ENCODE peak calls at places on chromosomes 6 and 20, in nine cellular contexts. A is WTC11; M is AG09309; D is CD8-positive, alpha-beta T cell; S is fibroblast of mammary gland; E is Calu3; T is activated CD8-positive, alpha-beta T cell treated with anti-CD3 and anti-CD28 coated beads for 36 hours; F is Panc1; J is psoas muscle. W is an unnamed sample.

GRCh38 chr6:35181313-35181932 is 32.3 kb upstream of the SCUBE3 start:
- DNase-seq in T (no peak), M (peak), A (no peak), D (no peak), F (no peak), J (no peak), E (no peak), S (peak), W (no peak)

GRCh38 chr6:44225579-44226325 is 2.4 kb downstream of the SLC29A1 start:
- DNase-seq in E (no peak), M (no peak), D (no peak), F (no peak), J (no peak), T (no peak), A (no peak), S (no peak), W (no peak)

GRCh38 chr20:20137851-20138250 is 85.5 kb downstream of the CFAP61 start:
- DNase-seq in A (no peak), J (peak), S (no peak), E (no peak), D (no peak), M (no peak), T (no peak), F (no peak), W (no peak)

GRCh38 chr6:122145741-122146240 is 253.7 kb upstream of the HSF2 start:
- DNase-seq in S (no peak), D (no peak), M (no peak), J (no peak), A (no peak), F (no peak), T (no peak), E (no peak), W (no peak)

GRCh38 chr20:56626367-56627121 is 2.6 kb upstream of the TFAP2C start:
- DNase-seq in M (no peak), T (peak), J (no peak), F (no peak), S (peak), D (no peak), A (peak), E (peak), W (no peak)

GRCh38 chr6:43074847-43075741 is 1.0 kb upstream of the PTK7 start:
- DNase-seq in J (no peak), T (peak), F (no peak), D (no peak), S (peak), M (peak), A (no peak), E (no peak), W (no peak)

GRCh38 chr6:157269261-157269794 is 54.0 kb downstream of the TMEM242 start:
- DNase-seq in F (no peak), J (peak), S (peak), D (no peak), T (no peak), A (no peak), E (no peak), M (peak), W (no peak)

GRCh38 chr6:150745896-150746295 is 119.6 kb upstream of the MTHFD1L start:
- DNase-seq in A (no peak), S (no peak), T (no peak), D (no peak), E (no peak), J (no peak), M (no peak), F (no peak), W (no peak)

GRCh38 chr20:16563066-16563806 is 10.0 kb downstream of the KIF16B start:
- DNase-seq in S (no peak), A (no peak), F (no peak), T (no peak), M (no peak), E (no peak), D (no peak), J (no peak), W (no peak)

GRCh38 chr6:31186052-31186734 is 15.7 kb upstream of the POU5F1 start:
- DNase-seq in T (no peak), A (no peak), F (no peak), D (no peak), S (no peak), J (peak), M (no peak), E (peak), W (no peak)

GRCh38 chr20:24951536-24952047 is 2.5 kb downstream of the CST7 start:
- DNase-seq in J (no peak), E (no peak), S (no peak), T (no peak), D (no peak), A (no peak), M (no peak), F (no peak), W (no peak)

GRCh38 chr6:32936247-32937152 is 4.3 kb downstream of the HLA-DMB start:
- DNase-seq in M (no peak), T (no peak), D (no peak), A (no peak), F (no peak), J (no peak), E (no peak), S (no peak), W (no peak)

GRCh38 chr6:5529015-5529414 is 267.7 kb downstream of the FARS2 start:
- DNase-seq in D (no peak), E (no peak), M (no peak), T (no peak), J (no peak), S (peak), A (no peak), F (no peak), W (no peak)

DNA sequence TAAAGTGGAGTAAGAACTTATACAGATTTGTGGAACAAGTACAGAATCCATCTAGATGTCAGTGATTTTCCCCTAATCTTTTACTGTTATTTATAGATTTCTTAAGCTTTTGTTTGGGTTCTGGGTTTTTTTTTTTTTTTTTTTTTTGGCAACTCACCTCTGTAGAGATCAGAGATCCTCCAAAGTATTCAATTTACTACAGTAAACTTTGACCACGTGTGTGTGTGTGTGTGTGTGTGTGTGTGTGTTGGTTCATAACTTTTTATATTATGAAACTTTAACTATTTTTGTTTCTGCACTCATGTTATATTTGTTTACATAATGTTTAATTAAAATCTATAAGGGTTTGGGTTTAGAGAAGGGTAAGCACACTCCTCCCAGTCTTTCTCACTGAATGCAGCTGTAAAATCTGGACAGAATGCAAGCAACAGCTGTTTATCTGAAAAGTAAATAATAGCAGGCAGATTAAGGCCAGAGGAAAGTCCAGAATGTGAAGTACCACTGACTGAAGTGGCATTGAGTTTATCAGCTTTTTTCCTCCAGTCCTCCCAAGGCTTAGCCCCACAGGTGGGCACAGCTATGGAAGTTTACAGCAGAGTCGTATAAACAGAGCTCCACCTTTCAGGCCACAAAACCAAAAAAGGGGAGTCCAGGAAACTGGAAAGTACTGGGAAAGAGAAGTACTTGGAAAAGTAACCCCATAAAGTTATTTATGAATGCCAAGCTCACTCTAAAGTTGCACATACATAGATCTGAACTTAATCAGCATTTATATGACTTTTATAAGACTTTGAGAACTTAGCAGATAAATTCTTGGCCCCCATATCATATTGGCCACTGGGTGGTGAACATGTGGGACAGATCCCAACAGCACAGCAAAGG is 43.0 kb upstream of the CD2AP start:
- DNase-seq in D (no peak), S (no peak), A (no peak), M (no peak), F (no peak), T (no peak), E (no peak), J (no peak), W (no peak)
- TF ChIP-seq CTCF in D (no peak), S (no peak), A (no peak), M (no peak), F (no peak), T (no peak), E (no peak), J (no peak), W (no peak)

DNA sequence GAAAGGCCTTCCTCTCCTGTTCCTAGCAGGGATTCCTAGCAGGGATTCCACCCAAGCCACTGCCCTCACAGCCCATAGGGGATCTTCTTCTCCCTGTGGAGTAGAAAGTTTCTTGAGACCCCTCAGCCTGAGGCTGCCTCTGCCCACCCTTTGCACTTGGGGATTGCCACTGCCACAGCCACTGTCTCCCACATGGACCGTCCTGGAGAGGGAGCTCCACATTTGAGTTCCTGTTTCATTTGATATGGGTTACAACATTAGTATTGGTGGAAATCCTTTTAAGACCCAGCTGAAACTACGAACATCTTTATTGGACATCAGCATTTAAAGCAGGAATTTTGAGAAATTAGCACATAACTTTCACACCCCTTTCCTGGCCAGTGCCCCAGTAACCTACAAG is 25.6 kb downstream of the HLA-G start:
- DNase-seq in F (no peak), D (no peak), E (no peak), T (no peak), A (no peak), M (no peak), S (no peak), J (no peak), W (no peak)
- TF ChIP-seq CTCF in F (peak), D (no peak), E (no peak), T (no peak), A (no peak), M (peak), S (no peak), J (no peak), W (no peak)

GRCh38 chr20:21632031-21632430 is 73.4 kb upstream of the PAX1 start:
- DNase-seq in M (no peak), E (no peak), D (no peak), J (no peak), S (no peak), T (no peak), F (no peak), A (no peak), W (no peak)
- TF ChIP-seq CTCF in M (no peak), E (no peak), D (no peak), J (no peak), S (no peak), T (no peak), F (peak), A (no peak), W (no peak)

DNA sequence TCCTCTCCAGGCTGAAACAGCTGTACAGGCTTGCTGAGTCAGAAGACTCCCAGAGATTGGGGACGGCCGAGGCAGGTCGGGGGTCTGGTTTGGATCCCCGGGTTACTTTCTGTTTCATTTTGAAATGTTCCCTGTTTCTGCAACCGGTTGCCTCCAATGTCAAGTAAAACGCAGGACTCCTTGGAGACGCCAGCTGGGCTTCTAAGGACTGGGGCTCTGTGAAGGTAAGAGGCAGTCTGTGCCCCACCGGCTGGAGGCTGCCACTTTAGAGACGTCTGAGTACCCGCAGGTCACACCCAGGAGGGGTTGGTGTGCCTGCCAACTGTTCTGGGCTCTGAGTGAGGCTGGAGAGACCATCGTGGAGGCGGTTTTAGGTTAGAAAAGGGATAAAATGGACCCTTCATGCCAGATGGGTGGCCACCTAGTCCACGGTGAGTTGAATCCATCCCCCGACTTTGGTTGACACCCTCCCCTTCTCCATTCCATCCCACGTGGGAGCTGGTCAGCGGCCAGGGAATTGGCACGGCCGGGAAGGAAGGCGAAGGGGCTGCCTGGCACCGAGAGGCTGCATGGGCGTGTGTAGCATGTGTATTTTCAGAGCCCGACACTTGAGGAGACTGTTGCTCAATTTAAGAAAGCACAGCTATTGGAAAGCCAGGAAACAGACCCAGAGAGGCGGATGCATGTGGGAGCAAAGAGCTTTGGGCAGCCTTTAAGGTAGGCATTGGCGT is 240.9 kb downstream of the PHACTR1 start:
- DNase-seq in J (peak), D (no peak), T (peak), F (no peak), M (peak), S (peak), E (peak), A (peak), W (no peak)
- TF ChIP-seq CTCF in J (peak), D (no peak), T (no peak), F (no peak), M (no peak), S (no peak), E (no peak), A (no peak), W (no peak)

GRCh38 chr6:152098683-152099082 is 291.2 kb downstream of the ESR1 start:
- DNase-seq in A (no peak), F (no peak), S (no peak), J (no peak), D (no peak), T (no peak), M (no peak), E (no peak), W (no peak)

GRCh38 chr6:152094276-152094675 is 286.8 kb downstream of the ESR1 start:
- DNase-seq in M (no peak), J (no peak), D (no peak), S (no peak), F (no peak), A (no peak), T (no peak), E (no peak), W (no peak)

GRCh38 chr6:152094992-152095592 is 287.6 kb downstream of the ESR1 start:
- DNase-seq in S (peak), E (peak), J (peak), A (no peak), M (peak), T (peak), F (peak), D (no peak), W (no peak)

GRCh38 chr6:152099816-152100618 is 292.5 kb downstream of the ESR1 start:
- DNase-seq in M (no peak), S (peak), E (no peak), D (no peak), T (no peak), J (peak), F (no peak), A (no peak), W (no peak)

DNA sequence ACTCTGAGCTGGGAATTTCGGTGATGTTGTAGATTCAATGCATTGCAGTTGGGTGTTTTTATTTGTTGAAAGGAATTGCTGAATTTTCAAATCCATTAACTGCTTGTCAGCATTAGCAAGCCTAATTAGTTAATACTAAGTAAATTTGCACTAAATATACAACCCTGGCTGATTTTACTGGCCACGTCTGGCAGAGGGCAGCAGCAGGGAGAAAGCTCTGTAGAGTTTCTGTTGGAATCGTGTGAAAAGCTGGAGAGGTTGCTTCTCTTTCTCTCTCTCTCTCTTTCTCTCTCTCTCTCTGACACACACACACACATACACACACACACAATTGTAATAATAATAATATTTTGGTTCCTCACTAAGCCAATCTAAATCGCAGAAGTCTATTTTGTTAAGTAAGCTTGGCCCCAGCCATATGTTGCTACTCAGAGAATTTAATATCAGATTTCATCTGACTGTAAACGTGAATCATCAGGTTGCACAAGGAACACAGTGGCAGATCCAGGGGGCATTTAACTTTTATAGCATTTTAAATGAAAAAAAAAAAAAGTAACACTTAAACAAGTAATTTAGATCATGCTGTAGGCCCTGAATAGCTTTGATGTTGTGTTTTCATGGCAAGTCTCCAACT is 289.5 kb downstream of the ESR1 start:
- DNase-seq in M (peak), A (no peak), F (no peak), T (no peak), E (no peak), D (no peak), J (no peak), S (peak), W (no peak)
- TF ChIP-seq CTCF in M (no peak), A (no peak), F (peak), T (no peak), E (no peak), D (no peak), J (no peak), S (peak), W (no peak)

DNA sequence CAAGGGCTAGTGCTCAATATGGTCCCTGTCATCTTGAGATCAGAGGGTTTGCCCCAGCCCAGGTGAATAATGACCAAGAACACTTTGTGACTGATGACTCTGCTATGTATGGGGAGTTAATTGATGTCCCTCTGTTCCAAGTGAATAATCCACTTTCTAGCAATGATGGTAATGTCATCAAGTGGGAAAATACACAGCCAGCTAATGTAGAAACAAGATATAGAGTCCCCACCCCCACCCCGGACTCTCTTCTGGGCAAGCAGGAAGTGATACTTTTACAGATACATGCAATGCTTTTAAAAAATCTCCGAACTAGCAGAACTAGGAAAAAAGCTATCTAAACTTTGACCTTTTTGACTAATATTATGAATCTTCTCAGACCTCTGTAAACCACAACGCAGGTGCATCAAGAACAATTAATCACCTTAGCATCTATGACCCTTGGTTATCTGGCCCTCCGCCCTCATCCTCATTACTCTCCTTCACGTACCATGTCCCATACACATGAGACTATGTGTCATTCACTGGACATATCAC is 30.5 kb downstream of the CNR1 start:
- DNase-seq in E (no peak), T (no peak), F (no peak), S (no peak), D (no peak), M (no peak), J (no peak), A (no peak), W (no peak)
- TF ChIP-seq CTCF in E (no peak), T (no peak), F (no peak), S (no peak), D (no peak), M (no peak), J (no peak), A (no peak), W (no peak)

GRCh38 chr20:54219751-54220426 is 12.0 kb downstream of the PFDN4 start:
- DNase-seq in E (peak), F (no peak), S (peak), M (no peak), T (no peak), J (no peak), A (no peak), D (no peak), W (no peak)
- TF ChIP-seq CTCF in E (peak), F (peak), S (peak), M (peak), T (peak), J (peak), A (no peak), D (no peak), W (peak)

GRCh38 chr6:85450578-85450884 is 648 bp downstream of the NT5E start:
- DNase-seq in J (no peak), S (no peak), M (no peak), T (no peak), A (no peak), F (no peak), D (no peak), E (no peak), W (no peak)
- TF ChIP-seq CTCF in J (no peak), S (peak), M (no peak), T (no peak), A (no peak), F (peak), D (no peak), E (no peak), W (no peak)

GRCh38 chr20:5070081-5070480 is 49.7 kb downstream of the PCNA start:
- DNase-seq in M (no peak), E (no peak), T (no peak), J (no peak), D (no peak), F (no peak), S (no peak), A (no peak), W (no peak)
- TF ChIP-seq CTCF in M (no peak), E (no peak), T (no peak), J (no peak), D (no peak), F (no peak), S (no peak), A (no peak), W (no peak)

DNA sequence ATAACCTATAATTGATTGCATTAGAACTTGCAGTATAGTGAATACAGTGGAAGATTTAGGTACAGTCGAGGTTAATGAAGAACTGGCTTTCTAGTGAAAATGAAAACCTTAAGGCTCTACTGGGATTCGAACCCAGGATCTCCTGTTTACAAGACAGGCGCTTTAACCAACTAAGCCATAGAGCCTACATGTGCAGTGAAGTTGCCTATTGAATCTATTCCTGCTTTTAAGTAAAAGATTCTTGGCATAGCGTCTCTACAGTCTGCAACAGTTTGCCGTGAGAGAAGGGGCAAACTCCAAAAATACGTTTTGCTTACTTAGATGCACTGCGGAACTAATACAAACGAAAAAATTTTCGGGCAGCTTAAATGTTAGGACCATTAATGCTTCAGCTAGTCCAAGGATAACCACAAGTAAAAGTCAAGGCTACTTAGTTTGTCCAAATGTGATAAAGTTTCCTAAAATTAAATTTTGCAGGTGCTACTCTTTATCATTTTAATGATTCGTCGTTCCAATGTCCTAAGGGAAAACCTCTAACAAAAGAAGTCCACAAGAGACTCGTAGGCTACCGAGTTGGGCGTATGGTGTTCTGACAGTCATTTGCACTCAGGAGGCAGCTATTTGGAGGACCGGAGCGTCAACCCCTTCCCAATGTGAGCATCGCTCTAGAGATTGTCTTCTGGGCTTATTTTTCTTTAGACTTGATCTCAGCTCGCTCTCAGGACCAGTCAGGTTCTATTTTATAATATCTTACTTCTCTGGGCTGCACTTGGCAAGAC is 31.3 kb upstream of the ZSCAN23 start:
- DNase-seq in M (peak), J (no peak), T (peak), F (peak), D (no peak), S (peak), A (no peak), E (peak), W (no peak)
- TF ChIP-seq CTCF in M (no peak), J (no peak), T (no peak), F (no peak), D (no peak), S (no peak), A (no peak), E (no peak), W (no peak)